ENCODE peak calls at places on chromosomes 6 and 20, in nine cellular contexts. C is astrocyte of the cerebellum, D is stomach, H is fibroblast of lung, G is H1, V is AG10803, Y is IMR-90, A is A549, L is mesenchymal stem cell. N is an unnamed sample.

GRCh38 chr20:9300080-9300479 is 214.3 kb upstream of the LAMP5 start:
- DNase-seq in A (no peak), V (no peak), H (no peak), C (no peak), D (no peak), G (no peak), Y (no peak), L (no peak), N (no peak)

GRCh38 chr6:150016324-150017185 is 8.8 kb downstream of the RAET1L start:
- DNase-seq in G (peak), D (peak), Y (peak), A (peak), L (peak), C (peak), V (peak), H (peak), N (peak)

GRCh38 chr6:169724554-169725269 is 412 bp upstream of the PHF10 start:
- DNase-seq in H (peak), Y (peak), C (no peak), V (peak), G (peak), A (peak), D (peak), L (peak), N (no peak)

GRCh38 chr6:20412674-20413073 is 11.0 kb downstream of the E2F3 start:
- DNase-seq in D (no peak), L (no peak), V (no peak), Y (no peak), G (no peak), C (no peak), A (no peak), H (no peak), N (no peak)

GRCh38 chr6:35642471-35643161 is 46.1 kb downstream of the FKBP5 start:
- DNase-seq in V (no peak), D (no peak), L (no peak), C (no peak), G (no peak), A (no peak), H (no peak), Y (peak), N (no peak)

GRCh38 chr6:141024526-141024925 is 1108.2 kb upstream of the GJE1 start:
- DNase-seq in H (no peak), V (no peak), D (no peak), C (no peak), Y (no peak), G (no peak), L (peak), A (no peak), N (no peak)

GRCh38 chr6:152309648-152310047 is 327.5 kb downstream of the SYNE1 start:
- DNase-seq in D (peak), C (no peak), G (no peak), L (no peak), A (no peak), V (no peak), Y (no peak), H (no peak), N (no peak)

GRCh38 chr6:31821301-31822037 is 6.1 kb upstream of the HSPA1B start:
- DNase-seq in D (peak), Y (peak), G (peak), H (peak), C (no peak), L (no peak), A (peak), V (peak), N (no peak)

GRCh38 chr6:86535141-86535540 is 402.2 kb upstream of the HTR1E start:
- DNase-seq in H (no peak), Y (no peak), V (no peak), C (no peak), L (no peak), A (no peak), D (no peak), G (no peak), N (no peak)

GRCh38 chr20:45987108-45987780 is 15.2 kb upstream of the ZNF335 start:
- DNase-seq in L (peak), H (peak), D (peak), G (peak), C (no peak), V (peak), Y (peak), A (peak), N (peak)

GRCh38 chr6:119328866-119329806 is 20.4 kb downstream of the MAN1A1 start:
- DNase-seq in A (no peak), V (no peak), C (no peak), L (no peak), Y (no peak), G (no peak), H (no peak), D (no peak), N (no peak)

GRCh38 chr6:168366473-168366872 is 46.9 kb upstream of the DACT2 start:
- DNase-seq in Y (no peak), V (no peak), A (no peak), C (no peak), D (no peak), L (no peak), H (no peak), G (no peak), N (no peak)

GRCh38 chr6:12569646-12570045 is 146.9 kb upstream of the PHACTR1 start:
- DNase-seq in H (no peak), G (no peak), D (no peak), Y (no peak), A (no peak), V (no peak), L (no peak), C (no peak), N (peak)

GRCh38 chr6:26158581-26159416 is 71.6 kb downstream of the HFE start:
- DNase-seq in C (no peak), V (peak), Y (peak), L (peak), G (no peak), H (peak), A (peak), D (peak), N (peak)

GRCh38 chr6:118325220-118325860 is 222.8 kb upstream of the PLN start:
- DNase-seq in D (no peak), G (no peak), L (peak), C (no peak), H (peak), Y (peak), A (no peak), V (peak), N (peak)

GRCh38 chr20:21571841-21572690 is 58.2 kb upstream of the NKX2-2 start:
- DNase-seq in V (peak), H (peak), A (no peak), C (no peak), Y (no peak), L (peak), D (no peak), G (peak), N (peak)

GRCh38 chr6:39520411-39520810 is 197.9 kb upstream of the KCNK16 start:
- DNase-seq in A (no peak), D (no peak), C (no peak), V (peak), G (no peak), Y (no peak), L (no peak), H (no peak), N (no peak)

GRCh38 chr20:57652865-57653545 is 32.8 kb upstream of the ZBP1 start:
- DNase-seq in L (no peak), D (peak), A (no peak), C (no peak), V (no peak), Y (no peak), H (no peak), G (no peak), N (no peak)

GRCh38 chr6:6486595-6486994 is 101.9 kb upstream of the LY86 start:
- DNase-seq in A (no peak), Y (no peak), C (no peak), L (peak), D (no peak), G (no peak), H (no peak), V (no peak), N (no peak)

GRCh38 chr6:135667694-135668455 is 170.3 kb upstream of the AHI1 start:
- DNase-seq in H (peak), C (peak), D (no peak), V (peak), A (peak), Y (peak), L (peak), G (no peak), N (peak)

GRCh38 chr20:44087857-44088120 is 99.2 kb downstream of the JPH2 start:
- DNase-seq in D (no peak), C (no peak), H (no peak), Y (no peak), G (no peak), V (no peak), A (no peak), L (no peak), N (no peak)
- H3K4me3 ChIP-seq in D (no peak), C (no peak), H (no peak), Y (no peak), G (no peak), V (no peak), A (no peak), L (no peak), N (no peak)

DNA sequence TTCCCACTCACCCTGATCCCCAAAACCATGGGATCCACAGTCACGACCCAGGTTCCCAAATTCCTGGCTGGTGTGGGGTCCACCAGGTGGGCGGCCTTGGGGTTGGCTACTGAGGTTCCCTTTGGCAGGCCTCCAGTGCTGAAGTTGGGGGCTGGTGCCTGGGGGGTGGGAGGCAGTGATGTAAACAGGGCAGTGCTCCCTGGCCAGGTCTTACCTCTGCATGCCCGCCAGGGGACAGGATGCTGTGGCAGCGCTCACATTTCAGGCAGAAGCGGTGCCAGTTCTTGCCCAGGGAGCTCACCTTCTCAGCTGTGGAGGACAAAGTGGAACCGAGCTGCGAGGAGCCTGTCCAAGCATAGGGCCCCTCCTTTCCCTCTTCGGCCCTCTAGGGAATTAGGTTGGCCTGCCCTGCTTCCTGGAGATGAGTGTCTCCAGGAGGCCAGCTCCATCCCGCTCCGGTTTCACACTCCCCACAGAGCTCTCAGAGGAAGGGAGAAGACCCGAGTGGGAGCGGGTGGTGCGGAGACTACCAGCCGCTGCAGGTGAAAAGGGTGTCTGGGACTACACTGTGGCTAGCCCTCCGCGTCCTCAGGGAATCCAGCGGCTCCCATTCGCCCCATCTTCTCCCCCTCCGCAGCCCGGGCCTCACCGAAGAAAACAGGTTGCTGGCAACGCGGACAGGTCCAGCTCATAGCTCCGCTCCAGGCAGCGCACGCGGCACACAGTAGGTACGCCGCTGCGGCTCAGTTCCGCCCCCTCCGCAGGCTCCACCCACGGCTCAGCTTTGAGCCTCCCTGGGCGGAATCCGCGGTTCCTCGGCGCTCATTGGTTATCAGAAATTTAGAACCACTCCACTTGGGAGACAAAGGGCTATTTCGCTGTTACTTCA is at the start of gene CRIP3:
- DNase-seq in Y (no peak), G (peak), H (peak), L (peak), A (peak), D (peak), C (no peak), V (peak), N (peak)
- H3K4me3 ChIP-seq in Y (peak), G (peak), H (peak), L (peak), A (peak), D (peak), C (no peak), V (peak), N (peak)

GRCh38 chr20:61544910-61545889 is 293.1 kb downstream of the CDH4 start:
- DNase-seq in Y (no peak), C (no peak), H (no peak), D (no peak), G (no peak), A (no peak), V (no peak), L (no peak), N (no peak)
- H3K4me3 ChIP-seq in Y (no peak), C (no peak), H (no peak), D (no peak), G (no peak), A (no peak), V (no peak), L (no peak), N (no peak)

GRCh38 chr6:34237316-34237721 is 646 bp downstream of the HMGA1 start:
- DNase-seq in D (no peak), H (no peak), V (no peak), L (no peak), G (no peak), A (no peak), C (no peak), Y (no peak), N (no peak)

GRCh38 chr6:34239893-34240292 is 3.2 kb downstream of the HMGA1 start:
- DNase-seq in Y (no peak), H (no peak), D (no peak), V (no peak), A (no peak), L (no peak), C (no peak), G (no peak), N (no peak)

GRCh38 chr6:34239240-34239825 is 2.7 kb downstream of the HMGA1 start:
- DNase-seq in L (no peak), D (no peak), C (no peak), H (no peak), A (no peak), Y (no peak), G (no peak), V (no peak), N (no peak)

GRCh38 chr6:34237722-34238506 is 1.2 kb downstream of the HMGA1 start:
- DNase-seq in V (no peak), H (no peak), L (peak), G (peak), D (no peak), A (peak), C (no peak), Y (peak), N (no peak)

DNA sequence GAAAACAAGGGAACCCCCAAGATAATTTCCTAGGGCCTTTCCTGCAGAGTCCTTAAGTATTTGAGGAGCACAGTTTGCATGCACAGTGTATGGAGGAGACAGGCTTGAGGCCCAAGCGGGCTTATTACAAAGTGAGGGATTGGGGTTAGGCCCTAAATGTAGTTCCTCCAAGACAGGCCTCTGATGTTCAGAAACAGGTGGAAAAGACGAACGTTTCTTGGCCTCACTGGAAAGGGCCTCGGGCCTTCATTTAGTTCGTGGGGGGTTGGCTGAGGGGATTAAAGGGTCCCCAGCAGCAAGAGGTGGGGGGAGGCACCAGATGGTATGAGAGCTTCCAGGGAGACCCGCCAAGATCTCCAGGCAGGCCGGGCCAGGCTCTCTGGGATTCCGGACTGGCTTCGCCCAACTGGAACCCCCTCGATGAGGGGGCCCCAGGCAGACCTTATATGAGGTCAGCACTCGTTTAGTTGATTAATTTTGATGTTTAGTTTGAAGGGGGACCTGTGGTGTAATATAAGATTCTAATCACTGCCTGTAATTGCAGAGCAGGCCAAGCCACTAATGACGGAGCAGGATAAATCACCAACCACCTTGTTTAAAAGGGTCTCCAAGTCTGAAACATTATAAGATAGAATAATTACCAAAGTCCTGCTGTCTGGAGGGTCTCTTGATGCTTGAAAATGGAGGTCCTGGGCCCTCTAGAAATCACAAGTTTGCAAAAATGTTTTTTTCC is 2.0 kb downstream of the HMGA1 start:
- DNase-seq in C (no peak), V (no peak), G (no peak), A (no peak), Y (no peak), L (no peak), D (no peak), H (no peak), N (no peak)
- H3K4me3 ChIP-seq in C (peak), V (peak), G (peak), A (peak), Y (peak), L (peak), D (peak), H (peak), N (peak)

DNA sequence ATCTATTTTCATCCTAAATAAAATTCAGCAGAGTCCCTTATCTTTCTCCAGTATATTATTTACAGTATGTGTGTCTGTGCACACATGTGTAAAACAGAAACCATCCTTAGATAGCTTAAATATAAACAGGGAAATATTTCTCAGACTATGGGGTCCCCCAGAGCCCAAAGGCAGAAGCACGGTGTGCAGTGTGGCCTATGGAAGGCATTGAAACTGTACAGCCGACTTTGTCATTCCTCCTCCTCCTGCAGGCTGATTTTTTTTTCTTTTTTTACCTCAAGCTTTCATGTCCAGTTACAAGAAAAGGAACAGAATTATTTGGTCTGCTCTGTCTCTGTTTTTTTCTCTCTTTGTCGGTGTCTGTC is 31.9 kb upstream of the SLC35D3 start:
- DNase-seq in G (no peak), A (no peak), V (no peak), Y (no peak), C (no peak), H (no peak), D (no peak), L (no peak), N (no peak)
- H3K4me3 ChIP-seq in G (no peak), A (no peak), V (no peak), Y (no peak), C (no peak), H (no peak), D (no peak), L (no peak), N (no peak)

GRCh38 chr6:43286456-43286994 is 11.5 kb upstream of the SLC22A7 start:
- DNase-seq in D (no peak), C (no peak), H (no peak), G (no peak), Y (no peak), A (no peak), L (no peak), V (no peak), N (no peak)

GRCh38 chr6:43286995-43287716 is 10.9 kb upstream of the SLC22A7 start:
- DNase-seq in D (no peak), Y (no peak), A (no peak), L (no peak), C (no peak), H (no peak), V (no peak), G (no peak), N (no peak)

GRCh38 chr6:43285415-43285814 is 12.6 kb upstream of the SLC22A7 start:
- DNase-seq in Y (no peak), C (no peak), D (no peak), H (no peak), L (no peak), V (no peak), G (no peak), A (no peak), N (no peak)

GRCh38 chr6:43284986-43285385 is 13.1 kb upstream of the SLC22A7 start:
- DNase-seq in Y (no peak), C (no peak), H (no peak), L (no peak), V (no peak), A (no peak), G (no peak), D (no peak), N (no peak)

GRCh38 chr6:43285832-43286231 is 12.2 kb upstream of the SLC22A7 start:
- DNase-seq in A (no peak), G (no peak), H (no peak), D (no peak), C (no peak), L (no peak), Y (no peak), V (no peak), N (no peak)
- H3K4me3 ChIP-seq in A (no peak), G (no peak), H (no peak), D (no peak), C (no peak), L (no peak), Y (no peak), V (no peak), N (no peak)